ENCODE peak calls at places on chromosomes 12 and 14, in nine cellular contexts. One of them, this sample, is unnamed.

GRCh38 chr12:69686731-69687130 is 12.4 kb downstream of the BEST3 start:
- DNase-seq in astrocyte of the spinal cord: no peak
- DNase-seq in A673: no peak
- DNase-seq in coronary artery: no peak
- DNase-seq in fibroblast of pulmonary artery: no peak
- DNase-seq in adrenal gland: no peak
- DNase-seq in kidney epithelial cell: peak
- DNase-seq in tibial artery: no peak
- DNase-seq in prostate gland: no peak
- DNase-seq in this sample: no peak

GRCh38 chr12:107515446-107515958 is 170.1 kb upstream of the PWP1 start:
- DNase-seq in astrocyte of the spinal cord: peak
- DNase-seq in A673: peak
- DNase-seq in coronary artery: peak
- DNase-seq in fibroblast of pulmonary artery: peak
- DNase-seq in adrenal gland: peak
- DNase-seq in kidney epithelial cell: peak
- DNase-seq in tibial artery: peak
- DNase-seq in prostate gland: no peak
- DNase-seq in this sample: peak

GRCh38 chr12:56634242-56634836 is 4.2 kb upstream of the BAZ2A start:
- DNase-seq in astrocyte of the spinal cord: peak
- DNase-seq in A673: peak
- DNase-seq in coronary artery: no peak
- DNase-seq in fibroblast of pulmonary artery: no peak
- DNase-seq in adrenal gland: peak
- DNase-seq in kidney epithelial cell: no peak
- DNase-seq in tibial artery: peak
- DNase-seq in prostate gland: peak
- DNase-seq in this sample: no peak

GRCh38 chr12:1852076-1852475 is 31.7 kb downstream of the LRTM2 start:
- DNase-seq in astrocyte of the spinal cord: no peak
- DNase-seq in A673: no peak
- DNase-seq in coronary artery: no peak
- DNase-seq in fibroblast of pulmonary artery: no peak
- DNase-seq in adrenal gland: no peak
- DNase-seq in kidney epithelial cell: no peak
- DNase-seq in tibial artery: no peak
- DNase-seq in prostate gland: no peak
- DNase-seq in this sample: no peak

GRCh38 chr12:2958432-2959193 is 584 bp upstream of the TEAD4 start:
- DNase-seq in astrocyte of the spinal cord: peak
- DNase-seq in A673: peak
- DNase-seq in coronary artery: peak
- DNase-seq in fibroblast of pulmonary artery: peak
- DNase-seq in adrenal gland: peak
- DNase-seq in kidney epithelial cell: no peak
- DNase-seq in tibial artery: peak
- DNase-seq in prostate gland: peak
- DNase-seq in this sample: peak

GRCh38 chr12:101172316-101172715 is 37.7 kb downstream of the SLC5A8 start:
- DNase-seq in astrocyte of the spinal cord: no peak
- DNase-seq in A673: peak
- DNase-seq in coronary artery: no peak
- DNase-seq in fibroblast of pulmonary artery: no peak
- DNase-seq in adrenal gland: peak
- DNase-seq in kidney epithelial cell: no peak
- DNase-seq in tibial artery: no peak
- DNase-seq in prostate gland: no peak
- DNase-seq in this sample: peak

GRCh38 chr12:52043386-52044212 is 7.6 kb upstream of the NR4A1 start:
- DNase-seq in astrocyte of the spinal cord: no peak
- DNase-seq in A673: no peak
- DNase-seq in coronary artery: peak
- DNase-seq in fibroblast of pulmonary artery: peak
- DNase-seq in adrenal gland: peak
- DNase-seq in kidney epithelial cell: no peak
- DNase-seq in tibial artery: peak
- DNase-seq in prostate gland: peak
- DNase-seq in this sample: peak

GRCh38 chr12:78818487-78818886 is 46.1 kb upstream of the SYT1 start:
- DNase-seq in astrocyte of the spinal cord: no peak
- DNase-seq in A673: no peak
- DNase-seq in coronary artery: no peak
- DNase-seq in fibroblast of pulmonary artery: no peak
- DNase-seq in adrenal gland: no peak
- DNase-seq in kidney epithelial cell: no peak
- DNase-seq in tibial artery: no peak
- DNase-seq in prostate gland: no peak
- DNase-seq in this sample: no peak

GRCh38 chr14:88016768-88017167 is 11.8 kb downstream of the GPR65 start:
- DNase-seq in astrocyte of the spinal cord: no peak
- DNase-seq in A673: no peak
- DNase-seq in coronary artery: no peak
- DNase-seq in fibroblast of pulmonary artery: no peak
- DNase-seq in adrenal gland: no peak
- DNase-seq in kidney epithelial cell: no peak
- DNase-seq in tibial artery: no peak
- DNase-seq in prostate gland: no peak
- DNase-seq in this sample: no peak

GRCh38 chr12:30025317-30025716 is 241.6 kb upstream of the TMTC1 start:
- DNase-seq in astrocyte of the spinal cord: no peak
- DNase-seq in A673: no peak
- DNase-seq in coronary artery: no peak
- DNase-seq in fibroblast of pulmonary artery: peak
- DNase-seq in adrenal gland: no peak
- DNase-seq in kidney epithelial cell: no peak
- DNase-seq in tibial artery: no peak
- DNase-seq in prostate gland: no peak
- DNase-seq in this sample: no peak

DNA sequence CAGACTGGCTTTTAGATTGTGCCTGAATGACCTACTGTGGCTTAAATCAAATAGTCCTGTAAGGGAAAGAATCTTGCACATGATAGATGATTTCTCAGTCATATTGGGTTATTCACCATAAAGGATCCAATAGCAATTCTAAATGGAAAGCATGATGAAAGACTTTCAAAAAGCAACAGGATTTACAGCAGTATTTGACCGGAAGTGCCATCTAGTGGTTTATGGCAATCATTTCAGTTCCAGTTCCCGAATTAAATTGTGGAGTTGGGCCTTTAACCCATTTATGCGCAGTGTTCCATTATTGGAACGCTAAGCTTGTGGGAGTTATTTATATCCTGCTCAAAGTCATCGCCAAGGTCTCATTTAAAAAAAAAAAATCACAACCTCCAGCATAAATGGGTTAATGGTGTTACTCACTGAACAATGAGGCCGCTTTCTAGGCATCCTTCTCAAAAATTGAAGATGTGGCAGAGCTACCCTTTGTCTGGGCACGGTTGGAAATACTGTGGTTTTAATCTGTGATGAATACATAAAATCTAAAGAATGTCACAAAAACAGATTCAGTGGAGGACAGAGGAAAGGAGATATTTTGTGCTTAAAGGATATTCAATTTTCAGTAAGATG is 60.8 kb upstream of the REP15 start:
- DNase-seq in astrocyte of the spinal cord: peak
- DNase-seq in A673: peak
- DNase-seq in coronary artery: no peak
- DNase-seq in fibroblast of pulmonary artery: peak
- DNase-seq in adrenal gland: no peak
- DNase-seq in kidney epithelial cell: no peak
- DNase-seq in tibial artery: no peak
- DNase-seq in prostate gland: no peak
- DNase-seq in this sample: peak
- H3K4me3 ChIP-seq in astrocyte of the spinal cord: no peak
- H3K4me3 ChIP-seq in A673: no peak
- H3K4me3 ChIP-seq in coronary artery: no peak
- H3K4me3 ChIP-seq in fibroblast of pulmonary artery: no peak
- H3K4me3 ChIP-seq in adrenal gland: no peak
- H3K4me3 ChIP-seq in kidney epithelial cell: no peak
- H3K4me3 ChIP-seq in tibial artery: no peak
- H3K4me3 ChIP-seq in prostate gland: no peak
- H3K4me3 ChIP-seq in this sample: no peak

DNA sequence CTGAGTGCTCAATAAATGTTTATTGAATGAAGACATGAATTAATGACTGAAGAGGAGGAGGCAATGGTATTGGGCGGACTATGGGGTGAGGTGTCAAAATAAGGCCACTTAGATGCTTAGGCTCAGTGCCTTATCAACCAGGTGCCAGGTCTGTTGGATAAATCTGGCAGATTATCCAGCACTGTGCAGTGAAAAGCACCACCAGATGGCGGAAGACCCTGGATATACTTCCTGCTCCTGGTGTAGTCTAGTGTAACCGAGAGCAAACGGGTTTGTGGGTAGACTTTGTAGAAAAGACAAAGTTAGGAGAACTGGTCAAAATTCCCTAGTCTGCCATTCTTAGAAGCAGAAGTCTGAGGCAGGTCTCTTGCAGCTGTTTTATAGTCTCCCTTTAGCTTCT is 306.3 kb downstream of the ATP23 start:
- DNase-seq in astrocyte of the spinal cord: no peak
- DNase-seq in A673: peak
- DNase-seq in coronary artery: no peak
- DNase-seq in fibroblast of pulmonary artery: no peak
- DNase-seq in adrenal gland: no peak
- DNase-seq in kidney epithelial cell: no peak
- DNase-seq in tibial artery: no peak
- DNase-seq in prostate gland: no peak
- DNase-seq in this sample: no peak
- TF ChIP-seq CTCF in astrocyte of the spinal cord: peak
- TF ChIP-seq CTCF in A673: peak
- TF ChIP-seq CTCF in coronary artery: no peak
- TF ChIP-seq CTCF in fibroblast of pulmonary artery: no peak
- TF ChIP-seq CTCF in adrenal gland: no peak
- TF ChIP-seq CTCF in kidney epithelial cell: no peak
- TF ChIP-seq CTCF in tibial artery: no peak
- TF ChIP-seq CTCF in prostate gland: no peak
- TF ChIP-seq CTCF in this sample: no peak

GRCh38 chr12:92928962-92929915 is at the start of gene EEA1:
- DNase-seq in astrocyte of the spinal cord: peak
- DNase-seq in A673: peak
- DNase-seq in coronary artery: peak
- DNase-seq in fibroblast of pulmonary artery: peak
- DNase-seq in adrenal gland: peak
- DNase-seq in kidney epithelial cell: peak
- DNase-seq in tibial artery: peak
- DNase-seq in prostate gland: peak
- DNase-seq in this sample: peak
- H3K4me3 ChIP-seq in astrocyte of the spinal cord: peak
- H3K4me3 ChIP-seq in A673: peak
- H3K4me3 ChIP-seq in coronary artery: peak
- H3K4me3 ChIP-seq in fibroblast of pulmonary artery: peak
- H3K4me3 ChIP-seq in adrenal gland: peak
- H3K4me3 ChIP-seq in kidney epithelial cell: peak
- H3K4me3 ChIP-seq in tibial artery: peak
- H3K4me3 ChIP-seq in prostate gland: peak
- H3K4me3 ChIP-seq in this sample: peak

DNA sequence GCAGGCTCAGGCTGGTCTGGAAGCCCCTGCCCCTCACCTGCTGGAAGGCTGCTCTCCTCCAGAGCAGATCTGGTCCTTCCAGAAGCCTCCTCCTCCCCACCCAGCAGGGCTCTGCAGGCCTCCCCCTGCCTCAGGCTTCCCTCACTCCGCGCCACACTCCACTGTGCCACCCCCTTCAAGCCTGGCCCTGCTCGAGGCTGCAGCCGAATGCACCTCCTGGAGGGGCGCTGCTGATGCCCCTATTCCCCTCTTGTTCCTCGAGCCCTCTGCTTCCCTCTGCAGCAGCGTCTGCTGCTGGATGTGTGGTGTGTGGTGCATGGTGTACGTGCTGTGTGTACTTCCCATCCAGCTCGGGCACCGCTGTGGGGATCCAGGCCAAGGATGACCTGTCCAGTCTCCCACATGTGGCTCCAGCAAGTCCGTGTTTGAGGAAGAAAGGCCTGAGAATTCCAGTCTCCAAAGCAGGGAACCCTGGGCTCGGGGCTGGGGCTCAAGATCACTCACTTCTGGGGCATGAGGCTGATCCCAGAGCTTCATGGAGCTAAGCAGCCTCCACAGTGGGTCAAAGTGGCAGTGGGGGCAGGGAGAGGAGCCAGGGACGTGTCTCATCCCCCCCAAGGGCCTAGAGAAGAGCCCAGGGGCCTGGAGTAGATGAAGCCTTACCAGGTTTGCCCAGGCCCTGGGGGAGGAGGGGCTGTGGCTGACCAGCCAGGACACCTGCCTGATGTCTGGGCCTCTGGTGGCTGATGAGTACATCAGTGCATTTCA is 136.0 kb upstream of the C14orf180 start:
- DNase-seq in astrocyte of the spinal cord: no peak
- DNase-seq in A673: no peak
- DNase-seq in coronary artery: peak
- DNase-seq in fibroblast of pulmonary artery: no peak
- DNase-seq in adrenal gland: no peak
- DNase-seq in kidney epithelial cell: no peak
- DNase-seq in tibial artery: peak
- DNase-seq in prostate gland: no peak
- DNase-seq in this sample: no peak
- TF ChIP-seq CTCF in astrocyte of the spinal cord: no peak
- TF ChIP-seq CTCF in A673: peak
- TF ChIP-seq CTCF in coronary artery: no peak
- TF ChIP-seq CTCF in fibroblast of pulmonary artery: no peak
- TF ChIP-seq CTCF in adrenal gland: no peak
- TF ChIP-seq CTCF in kidney epithelial cell: no peak
- TF ChIP-seq CTCF in tibial artery: no peak
- TF ChIP-seq CTCF in prostate gland: no peak
- TF ChIP-seq CTCF in this sample: no peak

DNA sequence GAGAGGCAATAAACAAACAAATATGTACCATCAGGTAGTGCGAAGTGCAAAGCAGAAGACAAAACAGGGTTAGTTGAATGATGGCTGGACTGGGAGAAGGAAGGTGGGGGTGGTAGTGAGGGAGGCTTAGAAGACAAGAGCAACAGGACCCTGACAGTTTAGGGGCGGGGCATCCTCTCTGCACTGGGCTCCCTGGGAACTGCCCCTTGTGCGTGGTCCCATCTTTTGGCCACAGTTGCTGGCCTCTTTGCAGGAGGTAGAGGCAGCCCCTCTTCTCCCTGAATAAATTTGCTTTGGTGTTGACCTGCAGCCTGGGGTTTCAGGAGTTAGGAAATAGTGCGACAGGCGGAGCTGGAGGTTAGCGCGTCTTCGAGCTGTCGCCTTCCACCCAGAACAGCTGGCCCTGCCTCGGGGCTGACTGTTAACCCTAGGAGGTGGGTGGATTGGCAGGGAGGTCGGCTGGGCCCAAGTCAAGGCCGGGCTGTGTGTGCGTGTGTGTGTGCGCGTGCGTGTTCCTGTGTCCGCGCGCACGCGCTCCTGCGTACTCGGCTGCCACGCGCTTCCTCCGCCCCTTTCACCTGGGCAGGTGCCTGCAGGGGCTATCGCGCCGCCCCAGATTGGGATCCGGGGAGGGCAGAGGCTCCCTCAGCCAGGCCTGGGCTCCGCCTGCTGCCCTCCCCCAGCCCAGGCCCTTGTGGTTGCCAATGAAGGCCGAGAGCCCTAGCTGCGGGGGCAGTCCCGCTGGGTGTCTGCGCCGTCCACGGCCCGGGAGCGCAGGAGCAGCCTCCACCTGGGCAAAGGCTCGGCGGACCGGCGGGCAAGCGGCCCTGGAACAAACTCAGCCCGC is 180.8 kb downstream of the ADCK1 start:
- DNase-seq in astrocyte of the spinal cord: no peak
- DNase-seq in A673: no peak
- DNase-seq in coronary artery: no peak
- DNase-seq in fibroblast of pulmonary artery: no peak
- DNase-seq in adrenal gland: peak
- DNase-seq in kidney epithelial cell: no peak
- DNase-seq in tibial artery: no peak
- DNase-seq in prostate gland: peak
- DNase-seq in this sample: no peak
- H3K4me3 ChIP-seq in astrocyte of the spinal cord: peak
- H3K4me3 ChIP-seq in A673: peak
- H3K4me3 ChIP-seq in coronary artery: peak
- H3K4me3 ChIP-seq in fibroblast of pulmonary artery: peak
- H3K4me3 ChIP-seq in adrenal gland: peak
- H3K4me3 ChIP-seq in kidney epithelial cell: peak
- H3K4me3 ChIP-seq in tibial artery: no peak
- H3K4me3 ChIP-seq in prostate gland: peak
- H3K4me3 ChIP-seq in this sample: no peak